ENCODE peak calls at places on chromosomes 13 and 19, in four cellular contexts. Z is HL-60, S is K562, V is GM12878. C is an unnamed sample.

GRCh38 chr19:41478875-41479756 is 36.2 kb downstream of the ERICH4 start:
- DNase-seq in V (no peak), Z (no peak), S (no peak), C (no peak)

GRCh38 chr13:49620170-49620621 is 8.1 kb upstream of the ARL11 start:
- DNase-seq in V (no peak), Z (no peak), S (no peak), C (no peak)

GRCh38 chr13:47178090-47178950 is 281.5 kb upstream of the HTR2A start:
- DNase-seq in V (no peak), S (peak), Z (peak), C (no peak)

GRCh38 chr13:48403151-48403631 is 9.7 kb downstream of the LPAR6 start:
- DNase-seq in Z (no peak), V (peak), S (no peak), C (peak)

GRCh38 chr13:38900188-38900587 is 90.4 kb downstream of the STOML3 start:
- DNase-seq in V (no peak), Z (no peak), S (peak), C (no peak)

GRCh38 chr13:106744516-106744915 is 176.6 kb upstream of the ARGLU1 start:
- DNase-seq in Z (no peak), V (no peak), S (no peak), C (no peak)

GRCh38 chr19:39802958-39803357 is 24.3 kb downstream of the LEUTX start:
- DNase-seq in V (no peak), S (no peak), Z (no peak), C (no peak)

GRCh38 chr13:27308941-27309340 is 38.3 kb downstream of the RASL11A start:
- DNase-seq in Z (no peak), V (no peak), S (no peak), C (no peak)

GRCh38 chr19:10152100-10152499 is 32.4 kb upstream of the EIF3G start:
- DNase-seq in S (no peak), Z (no peak), V (no peak), C (no peak)

GRCh38 chr19:10001899-10002298 is 8.4 kb downstream of the COL5A3 start:
- DNase-seq in S (peak), Z (no peak), V (no peak), C (no peak)

GRCh38 chr13:113852536-113853517 is 11.0 kb downstream of the GAS6 start:
- DNase-seq in S (no peak), Z (no peak), V (no peak), C (no peak)

GRCh38 chr19:793775-794174 is 3.5 kb upstream of the PTBP1 start:
- DNase-seq in Z (no peak), V (no peak), S (no peak), C (no peak)

GRCh38 chr13:113860579-113861432 is 3.1 kb downstream of the GAS6 start:
- DNase-seq in Z (no peak), S (peak), V (no peak), C (no peak)

GRCh38 chr13:90830782-90831181 is 516.7 kb upstream of the MIR17HG start:
- DNase-seq in V (no peak), S (no peak), Z (no peak), C (no peak)

GRCh38 chr19:4229179-4229931 is at the start of gene EBI3:
- DNase-seq in V (peak), S (peak), Z (no peak), C (peak)

GRCh38 chr13:21742041-21742440 is 71.2 kb downstream of the FGF9 start:
- DNase-seq in V (no peak), Z (no peak), S (no peak), C (no peak)

GRCh38 chr19:51440846-51441409 is 17.3 kb downstream of the SIGLEC8 start:
- DNase-seq in V (no peak), Z (peak), S (peak), C (no peak)

GRCh38 chr13:35697281-35697680 is 220.8 kb upstream of the MAB21L1 start:
- DNase-seq in Z (no peak), S (no peak), V (no peak), C (no peak)

GRCh38 chr19:43782311-43782660 is 1.5 kb upstream of the KCNN4 start:
- DNase-seq in Z (no peak), V (no peak), S (peak), C (no peak)

GRCh38 chr13:36362251-36362650 is 16.1 kb upstream of the SPART start:
- DNase-seq in Z (no peak), S (no peak), V (no peak), C (no peak)

GRCh38 chr13:95044452-95045205 is 256.6 kb downstream of the ABCC4 start:
- DNase-seq in S (no peak), V (no peak), Z (no peak), C (no peak)

GRCh38 chr13:39245688-39246087 is 207.4 kb downstream of the NHLRC3 start:
- DNase-seq in V (no peak), S (no peak), Z (no peak), C (no peak)

GRCh38 chr19:48588670-48589399 is 17.7 kb upstream of the SPACA4 start:
- DNase-seq in Z (peak), V (no peak), S (peak), C (peak)

GRCh38 chr19:44677019-44677809 is 5.9 kb downstream of the CEACAM19 start:
- DNase-seq in V (no peak), S (peak), Z (peak), C (no peak)

GRCh38 chr13:23461544-23461943 is 28.0 kb upstream of the SACS start:
- DNase-seq in Z (no peak), S (no peak), V (no peak), C (no peak)

GRCh38 chr13:29859971-29860370 is 9.6 kb upstream of the UBL3 start:
- DNase-seq in Z (peak), V (no peak), S (no peak), C (no peak)

GRCh38 chr13:89852570-89852969 is 1494.9 kb upstream of the MIR17HG start:
- DNase-seq in S (no peak), V (no peak), Z (no peak), C (no peak)

GRCh38 chr13:33034897-33035296 is 18.7 kb downstream of the KL start:
- DNase-seq in Z (peak), S (no peak), V (no peak), C (no peak)

GRCh38 chr19:51824603-51825002 is 29.6 kb downstream of the FPR3 start:
- DNase-seq in S (no peak), V (no peak), Z (peak), C (no peak)

GRCh38 chr13:40352807-40353562 is 313.5 kb downstream of the FOXO1 start:
- DNase-seq in S (no peak), Z (no peak), V (no peak), C (no peak)

GRCh38 chr19:18152817-18153554 is at the start of gene PIK3R2:
- DNase-seq in Z (peak), V (peak), S (peak), C (peak)

GRCh38 chr13:71902676-71903075 is 35.7 kb upstream of the DACH1 start:
- DNase-seq in Z (no peak), S (no peak), V (no peak), C (no peak)

GRCh38 chr13:19985219-19985556 is 26.7 kb downstream of the ZMYM2 start:
- DNase-seq in V (no peak), Z (no peak), S (no peak), C (no peak)

GRCh38 chr13:19978830-19979437 is 20.4 kb downstream of the ZMYM2 start:
- DNase-seq in V (no peak), S (no peak), Z (no peak), C (no peak)

GRCh38 chr13:19981685-19982238 is 23.2 kb downstream of the ZMYM2 start:
- DNase-seq in V (no peak), S (no peak), Z (no peak), C (no peak)

GRCh38 chr13:19982447-19983043 is 24.0 kb downstream of the ZMYM2 start:
- DNase-seq in S (peak), Z (no peak), V (no peak), C (no peak)

GRCh38 chr13:19984430-19985218 is 26.1 kb downstream of the ZMYM2 start:
- DNase-seq in Z (no peak), S (peak), V (peak), C (no peak)
- TF ChIP-seq SPI1 in Z (no peak), S (no peak), V (peak), C (no peak)

DNA sequence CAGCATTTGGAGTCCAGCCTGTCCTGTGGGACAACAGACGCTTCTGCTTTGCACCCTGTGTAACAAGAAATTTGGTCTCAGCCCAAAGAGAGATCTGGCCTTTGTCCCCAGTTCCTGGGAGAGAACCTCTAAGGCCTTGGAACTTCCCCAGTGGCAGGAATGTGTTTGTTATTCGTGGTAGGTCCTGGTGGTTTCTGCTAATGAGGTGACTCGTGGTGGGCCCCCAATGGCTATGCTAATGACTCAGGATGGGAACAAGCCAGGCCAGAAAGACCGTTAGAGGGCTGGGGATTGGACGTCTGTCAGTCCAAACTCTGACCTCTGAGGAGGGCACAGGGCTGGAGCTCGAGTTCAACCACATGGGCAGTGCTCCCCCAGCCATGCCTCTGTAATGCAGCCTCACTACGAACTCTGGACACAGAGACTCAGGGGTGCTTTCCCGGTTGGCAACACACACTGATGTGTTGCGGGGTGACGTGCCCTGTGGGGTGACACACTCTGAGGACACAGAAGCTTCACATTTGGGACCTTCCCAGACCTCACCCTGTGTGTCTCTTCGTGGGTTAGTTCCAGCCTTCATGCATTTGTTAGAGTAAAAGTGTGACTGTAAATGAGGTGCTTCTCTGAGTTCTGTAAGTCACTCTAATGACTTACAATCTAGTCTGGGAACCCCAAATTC is 38.9 kb downstream of the TEX29 start:
- DNase-seq in S (no peak), Z (no peak), V (no peak), C (no peak)
- TF ChIP-seq SPI1 in S (no peak), Z (no peak), V (no peak), C (no peak)

DNA sequence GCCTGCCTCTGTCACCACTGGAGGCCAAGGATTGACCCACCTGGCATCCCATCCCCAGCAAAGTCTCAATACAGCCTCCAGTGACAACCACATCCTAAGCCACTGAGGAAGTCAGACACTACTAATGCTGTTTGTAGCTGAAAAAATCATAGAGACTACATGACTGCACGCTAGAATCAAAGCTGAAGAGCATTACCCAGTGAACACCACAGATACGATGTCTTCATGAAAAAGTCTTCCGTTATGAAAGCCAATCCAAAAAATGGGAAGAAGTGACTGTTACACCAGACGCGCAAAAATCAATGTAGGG is 11.1 kb upstream of the NUP62 start:
- DNase-seq in V (no peak), S (no peak), Z (no peak), C (no peak)
- TF ChIP-seq SPI1 in V (no peak), S (no peak), Z (no peak), C (no peak)

GRCh38 chr19:13906910-13907309 is 909 bp downstream of the CC2D1A start:
- DNase-seq in V (no peak), Z (no peak), S (no peak), C (no peak)

GRCh38 chr19:13908674-13909073 is 2.7 kb downstream of the CC2D1A start:
- DNase-seq in V (no peak), Z (no peak), S (no peak), C (no peak)

GRCh38 chr19:13909430-13909829 is 3.4 kb downstream of the CC2D1A start:
- DNase-seq in Z (no peak), S (no peak), V (no peak), C (no peak)

GRCh38 chr19:13905634-13906524 is at the start of the genes BRME1 and CC2D1A:
- DNase-seq in Z (peak), S (peak), V (peak), C (peak)

DNA sequence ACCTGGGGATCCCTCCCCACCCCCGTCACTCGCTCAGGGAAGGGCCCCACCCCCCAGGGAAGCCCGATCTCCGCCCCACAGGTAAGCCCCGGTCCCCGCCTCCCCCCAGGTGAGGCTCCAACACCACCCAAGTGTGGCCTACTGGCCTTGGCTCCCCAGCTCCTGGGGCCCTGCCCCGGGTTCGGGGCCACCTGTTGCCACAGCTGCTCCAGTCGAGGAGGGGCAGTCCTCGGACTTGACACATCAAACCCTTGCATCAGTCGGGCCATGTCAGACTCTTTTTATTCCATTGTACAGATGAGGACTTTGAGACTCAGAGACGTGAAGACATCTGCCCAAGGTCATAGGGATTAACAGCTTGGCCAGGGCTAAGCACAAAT is 514 bp downstream of the CC2D1A start:
- DNase-seq in S (peak), V (no peak), Z (no peak), C (no peak)
- TF ChIP-seq SPI1 in S (no peak), V (no peak), Z (no peak), C (no peak)

GRCh38 chr19:53467138-53467502 is 413 bp upstream of the ZNF813 start:
- DNase-seq in S (peak), Z (no peak), V (no peak), C (peak)
- TF ChIP-seq SPI1 in S (no peak), Z (no peak), V (no peak), C (no peak)

GRCh38 chr19:6017576-6017975 is 39.6 kb upstream of the RANBP3 start:
- DNase-seq in S (no peak), V (no peak), Z (no peak), C (no peak)
- TF ChIP-seq SPI1 in S (no peak), V (no peak), Z (no peak), C (no peak)

DNA sequence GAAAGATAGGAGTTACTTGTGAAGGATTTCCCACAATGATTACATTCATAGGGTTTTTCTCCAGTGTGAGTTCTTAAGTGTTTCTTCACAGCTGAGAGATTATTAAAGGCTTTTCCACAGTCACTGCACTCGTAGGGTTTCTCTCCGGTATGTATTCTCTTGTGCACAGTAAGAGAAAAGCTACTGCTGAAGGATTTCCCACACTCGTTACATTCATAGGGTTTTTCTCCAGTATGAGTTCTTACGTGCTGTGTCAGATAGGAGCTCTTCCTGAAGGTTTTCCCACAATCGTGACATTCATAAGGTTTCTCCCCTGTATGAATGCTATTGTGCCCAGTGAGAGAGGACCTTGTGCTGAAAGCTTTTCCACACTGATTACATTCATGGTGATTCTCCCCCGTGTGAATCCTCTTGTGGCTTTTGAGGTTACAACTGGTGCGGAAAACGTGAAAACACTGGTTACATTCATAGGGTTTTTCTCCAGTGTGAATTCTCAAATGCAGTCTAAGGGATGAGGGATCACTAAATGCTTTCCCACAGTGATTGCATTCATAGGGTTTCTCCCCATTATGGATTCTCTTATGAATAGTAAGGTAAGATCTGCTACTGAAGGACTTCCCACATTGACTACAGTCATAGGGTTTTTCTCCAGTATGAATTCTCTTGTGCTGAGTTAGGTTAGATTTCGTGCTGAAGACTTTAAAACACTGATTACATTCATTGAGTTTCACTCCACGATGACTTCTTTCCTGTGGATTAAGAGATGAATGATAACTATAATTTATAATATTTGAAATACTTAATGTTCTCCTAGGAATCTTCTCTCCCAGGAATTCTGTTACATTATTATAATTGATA is 20.6 kb downstream of the ZNF558 start:
- DNase-seq in V (no peak), S (peak), Z (no peak), C (no peak)
- TF ChIP-seq SPI1 in V (no peak), S (no peak), Z (no peak), C (no peak)